ENCODE peak calls at places on chromosomes 6 and 20, in six cellular contexts. B is AG09309, T is cardiac muscle cell, E is tibial artery, A is colonic mucosa, S is astrocyte of the spinal cord. N is an unnamed sample.

GRCh38 chr6:118722820-118723526 is 71.6 kb upstream of the CEP85L start:
- DNase-seq in B (no peak), S (no peak), T (no peak), E (no peak), A (no peak), N (peak; percentile 40)

GRCh38 chr6:2524090-2524489 is 226.6 kb downstream of the MYLK4 start:
- DNase-seq in A (no peak), T (no peak), S (no peak), B (no peak), E (no peak), N (peak; percentile 24)

GRCh38 chr6:157685596-157686280 is 137.3 kb upstream of the SNX9 start:
- DNase-seq in A (no peak), T (no peak), B (no peak), E (no peak), S (no peak), N (no peak)

GRCh38 chr6:160386869-160387518 is 38.8 kb downstream of the SLC22A3 start:
- DNase-seq in B (no peak), T (peak; percentile 35), E (no peak), S (peak; percentile 9), A (no peak), N (peak; percentile 78)

GRCh38 chr6:11130605-11131004 is 19.1 kb upstream of the ERVFRD-1 start:
- DNase-seq in S (no peak), T (no peak), A (no peak), B (no peak), E (no peak), N (no peak)

GRCh38 chr20:46650575-46651090 is 626 bp downstream of the SLC13A3 start:
- DNase-seq in E (no peak), S (no peak), T (no peak), A (no peak), B (no peak), N (no peak)

GRCh38 chr20:9215539-9215938 is 146.7 kb downstream of the PLCB4 start:
- DNase-seq in A (no peak), B (no peak), T (no peak), E (no peak), S (no peak), N (peak; percentile 59)

GRCh38 chr6:5173862-5174643 is 86.7 kb downstream of the LYRM4 start:
- DNase-seq in A (no peak), B (no peak), T (no peak), S (peak; percentile 27), E (no peak), N (no peak)

DNA sequence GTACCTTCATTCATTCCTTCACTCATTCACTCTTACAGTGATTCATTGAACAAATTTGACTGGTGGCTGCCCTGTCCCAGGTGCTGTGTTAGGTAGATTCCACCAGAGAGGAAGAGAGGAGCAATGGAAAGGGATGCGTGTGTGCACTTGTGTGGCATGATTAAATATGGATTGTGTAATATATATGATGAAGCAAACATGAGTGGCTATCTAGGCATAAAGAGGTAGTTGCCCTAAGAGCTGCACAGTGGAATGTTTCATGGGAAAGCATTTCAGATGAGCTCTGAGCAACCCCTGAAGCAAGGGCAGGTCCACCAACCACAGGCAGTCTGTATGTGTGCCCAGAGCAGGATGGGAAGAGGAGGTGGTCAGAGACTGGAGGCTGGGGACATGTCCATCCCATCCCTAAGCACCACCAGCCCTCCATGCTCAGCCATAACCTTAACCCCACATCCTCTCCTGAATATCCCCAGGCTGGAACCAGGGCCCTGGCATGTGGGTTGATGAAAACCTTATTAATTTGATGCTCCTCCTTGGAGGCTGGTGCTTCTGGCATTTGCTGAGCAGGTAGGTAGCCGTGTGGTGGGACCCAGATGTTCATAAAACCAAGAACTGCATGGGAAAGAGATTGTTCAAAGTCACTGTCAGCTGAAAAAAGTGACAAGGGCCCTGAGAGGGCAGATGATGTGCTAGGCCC is 226.2 kb downstream of the SYNDIG1 start:
- DNase-seq in S (no peak), A (no peak), E (peak; percentile 48), B (no peak), T (no peak), N (peak; percentile 6)
- H3K4me3 ChIP-seq in S (no peak overlapping the region), A (no peak overlapping the region), E (no peak overlapping the region), B (no peak overlapping the region), T (no peak overlapping the region), N (no peak overlapping the region)

DNA sequence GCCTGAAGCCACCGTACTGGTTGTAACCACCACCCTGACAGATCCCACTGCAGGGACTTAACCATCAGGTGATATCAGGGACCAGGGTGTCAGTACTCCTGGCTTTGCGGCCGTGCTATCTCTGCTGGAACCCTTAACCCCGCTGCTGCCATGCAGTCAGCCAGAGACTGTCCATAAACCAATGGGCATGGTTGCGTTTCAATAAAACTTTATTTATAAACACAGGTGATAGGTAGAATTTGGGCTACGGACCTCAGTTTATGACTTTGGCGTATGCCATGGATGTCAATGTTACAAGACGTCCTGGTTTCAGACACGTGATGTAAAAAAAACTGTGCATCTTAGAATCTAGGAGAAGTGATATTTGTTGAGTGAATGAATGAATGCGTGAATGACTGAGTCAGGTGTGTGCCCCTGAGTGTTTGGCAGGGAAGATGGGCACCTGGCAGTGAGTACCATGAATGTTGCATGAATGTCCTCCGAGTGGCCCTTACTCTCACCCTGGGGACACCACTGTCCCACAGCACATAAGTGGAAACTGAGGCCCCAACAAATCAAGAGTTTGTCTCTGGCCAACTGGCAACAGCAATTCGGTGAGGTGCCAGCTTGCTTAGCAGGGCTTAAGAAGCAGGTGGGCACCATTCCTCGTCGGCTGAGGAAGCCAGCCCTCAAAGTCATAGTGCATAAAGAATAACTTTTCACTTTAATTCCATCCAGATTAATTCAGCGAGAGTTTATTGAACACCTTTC is 64.0 kb upstream of the APCDD1L start:
- DNase-seq in B (no peak), E (peak; percentile 12), A (no peak), T (no peak), S (no peak), N (no peak)
- H3K4me3 ChIP-seq in B (no peak overlapping the region), E (no peak overlapping the region), A (no peak overlapping the region), T (no peak overlapping the region), S (no peak overlapping the region), N (no peak overlapping the region)

GRCh38 chr6:166646716-166647115 is 19.7 kb upstream of the RPS6KA2 start:
- DNase-seq in A (no peak), T (no peak), B (no peak), E (no peak), S (no peak), N (no peak)
- H3K4me3 ChIP-seq in A (no peak overlapping the region), T (no peak overlapping the region), B (no peak overlapping the region), E (no peak overlapping the region), S (no peak overlapping the region), N (no peak overlapping the region)

GRCh38 chr6:115602471-115602870 is 458.2 kb downstream of the FRK start:
- DNase-seq in T (no peak), S (no peak), A (no peak), B (no peak), E (no peak), N (no peak)
- H3K4me3 ChIP-seq in T (no peak overlapping the region), S (no peak overlapping the region), A (no peak overlapping the region), B (no peak overlapping the region), E (no peak overlapping the region), N (no peak overlapping the region)

GRCh38 chr6:104601756-104602155 is 258.0 kb downstream of the HACE1 start:
- DNase-seq in B (no peak), A (no peak), T (peak; percentile 16), S (no peak), E (no peak), N (no peak)
- H3K4me3 ChIP-seq in B (no peak overlapping the region), A (no peak overlapping the region), T (no peak overlapping the region), S (no peak overlapping the region), E (no peak overlapping the region), N (no peak overlapping the region)

GRCh38 chr6:31498748-31499147 is 803 bp downstream of the MICB start:
- DNase-seq in S (no peak), B (no peak), E (peak; percentile 51), T (peak; percentile 16), A (no peak), N (peak; percentile 31)

GRCh38 chr6:31490115-31490873 is 7.7 kb upstream of the MICB start:
- DNase-seq in S (no peak), T (no peak), E (peak; percentile 41), A (no peak), B (no peak), N (no peak)

GRCh38 chr6:31495580-31495979 is 2.4 kb upstream of the MICB start:
- DNase-seq in T (peak; percentile 54), E (peak; percentile 61), A (no peak), S (peak; percentile 39), B (no peak), N (peak; percentile 57)

GRCh38 chr6:31497595-31498476 is at the start of gene MICB:
- DNase-seq in A (peak; percentile 91), S (peak; percentile 72), T (peak; percentile 82), E (peak; percentile 88), B (no peak), N (peak; percentile 92)

GRCh38 chr6:31493875-31494694 is 3.9 kb upstream of the MICB start:
- DNase-seq in A (peak; percentile 92), E (peak; percentile 88), T (peak; percentile 78), B (no peak), S (peak; percentile 71), N (peak; percentile 88)
- H3K4me3 ChIP-seq in A (peak overlapping the region; percentile 53), E (peak overlapping the region; percentile 67), T (peak overlapping the region; percentile 34), B (peak overlapping the region; percentile 83), S (peak overlapping the region; percentile 50), N (peak overlapping the region; percentile 77)

N was measured in PC-3.